ENCODE peak calls at places on chromosomes 1 and 21, in nine cellular contexts. E, C, O, R, A, Y, U, P and D are unnamed samples.

GRCh38 chr1:1211541-1212511 is 2.1 kb downstream of the TNFRSF4 start:
- DNase-seq in E (no peak), C (no peak), O (peak; percentile 10), R (no peak), A (no peak), Y (no peak), U (no peak), P (no peak), D (no peak)

GRCh38 chr1:74356493-74356892 is 121.3 kb downstream of the TNNI3K start:
- DNase-seq in E (no peak), C (no peak), O (no peak), R (no peak), A (no peak), Y (no peak), U (no peak), P (no peak), D (peak; percentile 22)

GRCh38 chr21:29349702-29350101 is 51.0 kb downstream of the BACH1 start:
- DNase-seq in E (no peak), C (no peak), O (no peak), R (no peak), A (no peak), Y (no peak), U (no peak), P (no peak), D (no peak)

GRCh38 chr1:101237229-101237837 is 514 bp downstream of the S1PR1 start:
- DNase-seq in E (no peak), C (peak; percentile 66), O (no peak), R (peak; percentile 96), A (no peak), Y (no peak), U (peak; percentile 59), P (peak; percentile 53), D (peak; percentile 64)

GRCh38 chr1:93435443-93435842 is 12.5 kb upstream of the FNBP1L start:
- DNase-seq in E (no peak), C (no peak), O (no peak), R (no peak), A (no peak), Y (no peak), U (no peak), P (no peak), D (no peak)

GRCh38 chr1:77874804-77875445 is 13.5 kb upstream of the NEXN start:
- DNase-seq in E (no peak), C (peak; percentile 64), O (no peak), R (peak; percentile 39), A (no peak), Y (no peak), U (no peak), P (no peak), D (peak; percentile 55)

GRCh38 chr1:22077728-22078127 is 25.2 kb downstream of the CDC42 start:
- DNase-seq in E (no peak), C (peak; percentile 48), O (no peak), R (peak; percentile 48), A (no peak), Y (no peak), U (peak; percentile 41), P (no peak), D (peak; percentile 36)

GRCh38 chr1:7885513-7886298 is 32.8 kb upstream of the UTS2 start:
- DNase-seq in E (peak; percentile 95), C (no peak), O (peak; percentile 37), R (no peak), A (no peak), Y (no peak), U (peak; percentile 25), P (peak; percentile 20), D (no peak)

GRCh38 chr1:5847013-5847654 is 145.1 kb downstream of the NPHP4 start:
- DNase-seq in E (no peak), C (peak; percentile 10), O (no peak), R (peak; percentile 12), A (no peak), Y (no peak), U (peak; percentile 10), P (no peak), D (peak; percentile 3)

GRCh38 chr1:11690669-11691301 is 725 bp upstream of the DRAXIN start:
- DNase-seq in E (no peak), C (no peak), O (no peak), R (no peak), A (no peak), Y (no peak), U (no peak), P (no peak), D (no peak)

GRCh38 chr1:11691928-11692711 is 610 bp downstream of the DRAXIN start:
- DNase-seq in E (no peak), C (no peak), O (no peak), R (no peak), A (no peak), Y (no peak), U (no peak), P (no peak), D (no peak)

GRCh38 chr1:11693917-11694316 is 2.4 kb downstream of the DRAXIN start:
- DNase-seq in E (no peak), C (no peak), O (no peak), R (no peak), A (no peak), Y (no peak), U (no peak), P (no peak), D (no peak)

GRCh38 chr1:11691302-11691914 is at the start of gene DRAXIN:
- DNase-seq in E (no peak), C (no peak), O (no peak), R (no peak), A (no peak), Y (no peak), U (no peak), P (no peak), D (no peak)

GRCh38 chr1:11692899-11693590 is 1.5 kb downstream of the DRAXIN start:
- DNase-seq in E (no peak), C (peak; percentile 86), O (no peak), R (peak; percentile 90), A (no peak), Y (no peak), U (no peak), P (no peak), D (peak; percentile 81)
- H3K4me3 ChIP-seq in E (no peak overlapping the region), C (no peak overlapping the region), O (no peak overlapping the region), R (no peak overlapping the region), A (no peak overlapping the region), Y (no peak overlapping the region), U (no peak overlapping the region), P (no peak overlapping the region), D (no peak overlapping the region)

GRCh38 chr21:15062566-15062965 is 2.2 kb downstream of the NRIP1 start:
- DNase-seq in E (no peak), C (peak; percentile 48), O (no peak), R (peak; percentile 62), A (no peak), Y (no peak), U (peak; percentile 10), P (no peak), D (peak; percentile 50)
- TF ChIP-seq CTCF in E (no peak), C (no peak), O (no peak), R (peak; percentile 21), A (no peak), Y (peak; percentile 20), U (no peak), P (peak; percentile 15), D (peak; percentile 2)

GRCh38 chr1:210294991-210295773 is 33.5 kb upstream of the HHAT start:
- DNase-seq in E (no peak), C (peak; percentile 14), O (no peak), R (peak; percentile 55), A (peak; percentile 74), Y (peak; percentile 12), U (no peak), P (peak; percentile 60), D (peak; percentile 74)

GRCh38 chr1:210291088-210291487 is 37.6 kb upstream of the HHAT start:
- DNase-seq in E (no peak), C (no peak), O (no peak), R (no peak), A (no peak), Y (no peak), U (no peak), P (no peak), D (no peak)

GRCh38 chr1:210292276-210292851 is 36.3 kb upstream of the HHAT start:
- DNase-seq in E (peak; percentile 93), C (no peak), O (peak; percentile 28), R (no peak), A (peak; percentile 78), Y (peak; percentile 13), U (no peak), P (peak; percentile 52), D (peak; percentile 30)

GRCh38 chr1:210291786-210292275 is 36.9 kb upstream of the HHAT start:
- DNase-seq in E (no peak), C (no peak), O (no peak), R (peak; percentile 86), A (peak; percentile 76), Y (peak; percentile 10), U (no peak), P (peak; percentile 73), D (peak; percentile 40)

DNA sequence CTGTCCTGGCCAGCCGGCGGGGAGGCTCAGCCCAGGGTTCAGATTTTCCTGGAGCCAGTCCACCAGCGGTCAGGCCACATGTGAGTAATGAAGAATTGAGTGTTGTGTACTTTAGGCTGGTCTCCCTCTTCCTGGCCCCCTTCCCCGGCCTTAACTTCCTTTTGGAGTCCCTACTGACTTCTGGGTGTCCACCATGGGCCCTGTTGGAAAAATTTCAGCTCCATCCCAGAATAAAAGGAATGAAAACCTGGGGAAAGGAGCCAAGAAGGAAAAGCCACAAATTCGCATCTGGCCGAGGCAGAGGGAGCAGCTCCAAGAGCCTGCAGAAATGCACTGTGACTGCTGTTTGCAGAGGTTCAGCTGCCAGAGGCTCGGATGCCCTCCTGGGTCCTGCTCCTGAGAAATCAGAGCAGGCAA is 35.5 kb upstream of the HHAT start:
- DNase-seq in E (no peak), C (peak; percentile 36), O (no peak), R (peak; percentile 95), A (peak; percentile 89), Y (peak; percentile 61), U (no peak), P (peak; percentile 71), D (peak; percentile 88)
- H3K4me3 ChIP-seq in E (peak overlapping the region; percentile 49), C (no peak overlapping the region), O (no peak overlapping the region), R (peak overlapping the region; percentile 29), A (peak overlapping the region; percentile 37), Y (peak overlapping the region; percentile 56), U (no peak overlapping the region), P (peak overlapping the region; percentile 23), D (no peak overlapping the region)

DNA sequence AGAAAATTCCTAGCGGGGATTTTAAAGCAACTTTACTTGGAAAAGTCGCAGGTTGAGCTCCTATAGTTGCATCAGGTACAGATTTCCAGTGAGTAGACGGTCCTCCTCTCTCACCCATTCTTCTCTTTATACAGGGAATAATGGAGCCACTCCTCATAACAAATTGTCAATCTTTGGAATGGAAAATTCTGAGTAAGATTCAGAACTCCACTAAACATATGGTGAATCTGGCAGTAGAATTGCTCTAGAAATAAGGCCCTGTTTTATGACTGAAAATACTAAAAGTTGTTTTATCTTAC is 1.5 kb downstream of the NTNG1 start:
- DNase-seq in E (no peak), C (no peak), O (no peak), R (no peak), A (no peak), Y (no peak), U (no peak), P (no peak), D (no peak)
- TF ChIP-seq CTCF in E (no peak), C (no peak), O (no peak), R (no peak), A (no peak), Y (no peak), U (no peak), P (no peak), D (no peak)

GRCh38 chr1:201739054-201739453 is 89.9 kb upstream of the IPO9 start:
- DNase-seq in E (no peak), C (peak; percentile 46), O (no peak), R (no peak), A (no peak), Y (no peak), U (no peak), P (peak; percentile 42), D (no peak)
- H3K4me3 ChIP-seq in E (peak overlapping the region; percentile 69), C (peak overlapping the region; percentile 94), O (no peak overlapping the region), R (peak overlapping the region; percentile 45), A (peak overlapping the region; percentile 61), Y (peak overlapping the region; percentile 59), U (no peak overlapping the region), P (peak overlapping the region; percentile 90), D (peak overlapping the region; percentile 59)